ENCODE peak calls at places on chromosome 21, in nine cellular contexts. One of them, this sample, is unnamed.

GRCh38 chr21:17472592-17473271 is 40.1 kb upstream of the CXADR start:
- DNase-seq in breast epithelium: no peak
- DNase-seq in AG04450: no peak
- DNase-seq in AG10803: no peak
- DNase-seq in IMR-90: no peak
- DNase-seq in cardiac muscle cell: no peak
- DNase-seq in HFFc6: no peak
- DNase-seq in A549: no peak
- DNase-seq in psoas muscle: no peak
- DNase-seq in this sample: no peak

GRCh38 chr21:42580793-42581201 is 67.1 kb downstream of the SLC37A1 start:
- DNase-seq in breast epithelium: no peak
- DNase-seq in AG04450: no peak
- DNase-seq in AG10803: no peak
- DNase-seq in IMR-90: no peak
- DNase-seq in cardiac muscle cell: no peak
- DNase-seq in HFFc6: no peak
- DNase-seq in A549: no peak
- DNase-seq in psoas muscle: no peak
- DNase-seq in this sample: no peak

GRCh38 chr21:42025392-42026071 is 15.4 kb upstream of the ZBTB21 start:
- DNase-seq in breast epithelium: no peak
- DNase-seq in AG04450: no peak
- DNase-seq in AG10803: peak; percentile 70
- DNase-seq in IMR-90: peak; percentile 94
- DNase-seq in cardiac muscle cell: peak; percentile 49
- DNase-seq in HFFc6: peak; percentile 85
- DNase-seq in A549: no peak
- DNase-seq in psoas muscle: no peak
- DNase-seq in this sample: no peak

GRCh38 chr21:27418338-27418737 is 451.4 kb upstream of the ADAMTS5 start:
- DNase-seq in breast epithelium: no peak
- DNase-seq in AG04450: no peak
- DNase-seq in AG10803: peak; percentile 51
- DNase-seq in IMR-90: no peak
- DNase-seq in cardiac muscle cell: no peak
- DNase-seq in HFFc6: no peak
- DNase-seq in A549: no peak
- DNase-seq in psoas muscle: no peak
- DNase-seq in this sample: no peak

GRCh38 chr21:32382108-32382601 is 10.7 kb downstream of the URB1 start:
- DNase-seq in breast epithelium: no peak
- DNase-seq in AG04450: no peak
- DNase-seq in AG10803: peak; percentile 81
- DNase-seq in IMR-90: peak; percentile 36
- DNase-seq in cardiac muscle cell: no peak
- DNase-seq in HFFc6: peak; percentile 58
- DNase-seq in A549: peak; percentile 55
- DNase-seq in psoas muscle: no peak
- DNase-seq in this sample: no peak

GRCh38 chr21:43893536-43894205 is 28.6 kb downstream of the AGPAT3 start:
- DNase-seq in breast epithelium: no peak
- DNase-seq in AG04450: no peak
- DNase-seq in AG10803: no peak
- DNase-seq in IMR-90: no peak
- DNase-seq in cardiac muscle cell: peak; percentile 15
- DNase-seq in HFFc6: no peak
- DNase-seq in A549: no peak
- DNase-seq in psoas muscle: no peak
- DNase-seq in this sample: no peak

GRCh38 chr21:32347351-32347750 is 45.5 kb downstream of the URB1 start:
- DNase-seq in breast epithelium: no peak
- DNase-seq in AG04450: no peak
- DNase-seq in AG10803: no peak
- DNase-seq in IMR-90: no peak
- DNase-seq in cardiac muscle cell: no peak
- DNase-seq in HFFc6: no peak
- DNase-seq in A549: no peak
- DNase-seq in psoas muscle: no peak
- DNase-seq in this sample: no peak

GRCh38 chr21:44709426-44710293 is 1.7 kb downstream of the TSPEAR start:
- DNase-seq in breast epithelium: no peak
- DNase-seq in AG04450: no peak
- DNase-seq in AG10803: no peak
- DNase-seq in IMR-90: peak; percentile 0
- DNase-seq in cardiac muscle cell: peak; percentile 8
- DNase-seq in HFFc6: no peak
- DNase-seq in A549: no peak
- DNase-seq in psoas muscle: peak; percentile 38
- DNase-seq in this sample: no peak

DNA sequence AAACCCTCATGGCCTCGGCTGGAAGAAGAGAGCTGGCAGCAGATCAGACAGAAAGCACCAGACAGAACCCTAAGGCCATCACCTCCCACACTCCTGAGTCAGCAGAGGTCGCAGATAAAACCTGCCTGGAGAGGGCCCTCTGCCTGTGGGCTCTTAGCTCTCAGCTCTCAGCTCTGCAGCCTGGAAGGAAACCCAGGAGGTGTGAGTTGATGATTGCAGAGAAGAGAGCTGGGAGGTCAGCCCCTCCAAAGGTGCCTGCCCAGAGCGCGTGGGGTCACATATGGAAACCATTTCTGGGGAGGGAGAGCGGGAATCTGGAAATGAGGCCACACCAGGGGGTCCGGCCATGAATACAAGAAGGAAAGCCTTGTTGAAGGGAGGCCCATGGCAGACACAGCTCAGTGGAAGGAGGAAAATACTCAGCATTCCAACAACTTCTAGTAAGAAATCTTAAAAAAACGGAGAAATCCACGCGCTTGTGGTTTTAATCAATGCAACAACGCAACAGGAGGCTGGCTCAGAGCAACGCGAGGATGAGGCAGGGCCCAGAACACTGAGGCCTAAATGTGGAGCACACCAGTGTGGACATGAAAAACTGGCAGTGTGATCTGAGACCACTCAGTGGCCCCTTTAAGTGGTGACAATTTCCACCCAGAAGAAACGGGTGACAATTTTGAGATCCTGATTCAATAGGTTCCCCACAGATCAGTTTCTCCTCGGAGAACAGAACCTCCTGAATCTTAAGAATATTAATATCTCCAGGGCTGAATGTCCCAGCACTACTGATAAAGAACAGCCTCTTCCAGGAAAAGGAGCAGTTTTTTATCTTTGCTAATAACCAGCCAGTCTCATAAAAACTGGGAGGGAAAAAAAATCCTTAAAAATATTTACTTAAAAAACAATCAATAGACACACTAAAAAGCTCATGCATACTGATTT is 45.7 kb downstream of the PSMG1 start:
- DNase-seq in breast epithelium: no peak
- DNase-seq in AG04450: no peak
- DNase-seq in AG10803: peak; percentile 79
- DNase-seq in IMR-90: peak; percentile 24
- DNase-seq in cardiac muscle cell: peak; percentile 83
- DNase-seq in HFFc6: peak; percentile 58
- DNase-seq in A549: peak; percentile 56
- DNase-seq in psoas muscle: no peak
- DNase-seq in this sample: no peak
- TF ChIP-seq CTCF in breast epithelium: no peak
- TF ChIP-seq CTCF in AG04450: peak; percentile 4
- TF ChIP-seq CTCF in AG10803: no peak
- TF ChIP-seq CTCF in IMR-90: peak; percentile 16
- TF ChIP-seq CTCF in cardiac muscle cell: peak; percentile 9
- TF ChIP-seq CTCF in HFFc6: peak; percentile 17
- TF ChIP-seq CTCF in A549: no peak
- TF ChIP-seq CTCF in psoas muscle: no peak
- TF ChIP-seq CTCF in this sample: no peak

GRCh38 chr21:25422610-25423608 is 184.4 kb downstream of the MRPL39 start:
- DNase-seq in breast epithelium: no peak
- DNase-seq in AG04450: no peak
- DNase-seq in AG10803: no peak
- DNase-seq in IMR-90: no peak
- DNase-seq in cardiac muscle cell: no peak
- DNase-seq in HFFc6: no peak
- DNase-seq in A549: no peak
- DNase-seq in psoas muscle: no peak
- DNase-seq in this sample: no peak

GRCh38 chr21:25420831-25421230 is 186.4 kb downstream of the MRPL39 start:
- DNase-seq in breast epithelium: no peak
- DNase-seq in AG04450: no peak
- DNase-seq in AG10803: no peak
- DNase-seq in IMR-90: no peak
- DNase-seq in cardiac muscle cell: no peak
- DNase-seq in HFFc6: no peak
- DNase-seq in A549: no peak
- DNase-seq in psoas muscle: no peak
- DNase-seq in this sample: no peak

GRCh38 chr21:25424045-25424444 is 183.2 kb downstream of the MRPL39 start:
- DNase-seq in breast epithelium: no peak
- DNase-seq in AG04450: no peak
- DNase-seq in AG10803: no peak
- DNase-seq in IMR-90: no peak
- DNase-seq in cardiac muscle cell: no peak
- DNase-seq in HFFc6: no peak
- DNase-seq in A549: no peak
- DNase-seq in psoas muscle: no peak
- DNase-seq in this sample: no peak

GRCh38 chr21:25424674-25425073 is 182.6 kb downstream of the MRPL39 start:
- DNase-seq in breast epithelium: no peak
- DNase-seq in AG04450: no peak
- DNase-seq in AG10803: no peak
- DNase-seq in IMR-90: no peak
- DNase-seq in cardiac muscle cell: no peak
- DNase-seq in HFFc6: no peak
- DNase-seq in A549: no peak
- DNase-seq in psoas muscle: no peak
- DNase-seq in this sample: no peak

DNA sequence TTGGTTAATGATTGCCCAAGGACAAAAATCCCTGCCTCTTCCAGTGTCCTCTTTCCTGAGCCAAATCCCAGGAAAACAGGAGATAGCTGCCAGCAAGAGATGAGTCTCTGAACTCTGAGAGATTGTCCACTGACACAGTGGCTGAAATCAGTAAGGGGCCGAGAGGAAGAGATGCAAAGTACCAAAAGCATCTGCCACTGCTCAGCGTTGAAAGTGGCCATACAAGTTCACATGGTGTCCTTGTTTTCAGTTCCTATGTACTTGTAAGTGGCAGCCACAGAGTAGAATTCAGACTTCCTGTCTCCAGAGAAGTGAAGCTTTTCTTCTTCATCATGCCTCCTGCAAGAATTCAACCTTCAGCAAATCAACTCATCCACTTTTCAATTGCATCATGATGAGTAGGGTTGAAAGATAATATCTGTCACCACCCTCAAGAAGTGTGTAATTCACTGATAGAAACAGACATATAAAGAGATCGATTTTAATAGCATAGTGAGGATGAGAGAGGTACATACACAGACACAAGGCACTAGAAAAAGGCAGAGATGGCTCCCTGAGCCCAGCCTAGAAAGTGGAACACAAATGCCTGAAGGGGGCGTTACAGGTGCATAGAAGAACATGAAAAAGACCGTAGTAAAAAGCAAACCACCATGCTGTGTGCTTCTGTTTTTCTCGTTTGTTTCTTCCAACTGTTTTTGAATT is 185.8 kb downstream of the MRPL39 start:
- DNase-seq in breast epithelium: no peak
- DNase-seq in AG04450: peak; percentile 21
- DNase-seq in AG10803: peak; percentile 33
- DNase-seq in IMR-90: peak; percentile 68
- DNase-seq in cardiac muscle cell: peak; percentile 45
- DNase-seq in HFFc6: peak; percentile 6
- DNase-seq in A549: peak; percentile 14
- DNase-seq in psoas muscle: no peak
- DNase-seq in this sample: no peak
- TF ChIP-seq CTCF in breast epithelium: no peak
- TF ChIP-seq CTCF in AG04450: peak; percentile 66
- TF ChIP-seq CTCF in AG10803: peak; percentile 52
- TF ChIP-seq CTCF in IMR-90: peak; percentile 61
- TF ChIP-seq CTCF in cardiac muscle cell: peak; percentile 43
- TF ChIP-seq CTCF in HFFc6: peak; percentile 72
- TF ChIP-seq CTCF in A549: no peak
- TF ChIP-seq CTCF in psoas muscle: peak; percentile 19
- TF ChIP-seq CTCF in this sample: peak; percentile 50

DNA sequence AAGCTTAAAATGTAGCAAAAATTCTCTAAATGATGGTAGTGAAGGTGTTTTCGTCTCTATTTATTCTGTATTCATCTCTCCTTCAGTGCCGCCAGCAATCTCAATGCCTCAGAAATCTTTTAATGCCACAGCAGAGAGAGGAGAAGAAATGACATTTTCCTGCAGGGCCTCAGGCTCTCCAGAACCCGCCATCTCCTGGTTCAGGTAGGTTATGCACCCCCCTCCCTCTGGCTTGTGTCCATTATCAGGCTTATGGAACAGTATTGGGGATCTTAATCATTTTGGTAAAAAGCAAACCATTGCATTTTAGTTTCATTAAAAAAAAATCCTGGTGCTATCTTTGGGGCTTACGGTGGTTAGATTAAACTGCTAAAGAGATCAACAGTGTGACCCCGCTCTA is 326.1 kb downstream of the NCAM2 start:
- DNase-seq in breast epithelium: no peak
- DNase-seq in AG04450: no peak
- DNase-seq in AG10803: no peak
- DNase-seq in IMR-90: no peak
- DNase-seq in cardiac muscle cell: no peak
- DNase-seq in HFFc6: no peak
- DNase-seq in A549: no peak
- DNase-seq in psoas muscle: no peak
- DNase-seq in this sample: no peak
- TF ChIP-seq CTCF in breast epithelium: no peak
- TF ChIP-seq CTCF in AG04450: no peak
- TF ChIP-seq CTCF in AG10803: no peak
- TF ChIP-seq CTCF in IMR-90: no peak
- TF ChIP-seq CTCF in cardiac muscle cell: no peak
- TF ChIP-seq CTCF in HFFc6: peak; percentile 30
- TF ChIP-seq CTCF in A549: no peak
- TF ChIP-seq CTCF in psoas muscle: no peak
- TF ChIP-seq CTCF in this sample: no peak

GRCh38 chr21:37759777-37760176 is 156.5 kb downstream of the KCNJ6 start:
- DNase-seq in breast epithelium: no peak
- DNase-seq in AG04450: no peak
- DNase-seq in AG10803: no peak
- DNase-seq in IMR-90: no peak
- DNase-seq in cardiac muscle cell: no peak
- DNase-seq in HFFc6: no peak
- DNase-seq in A549: no peak
- DNase-seq in psoas muscle: no peak
- DNase-seq in this sample: no peak

GRCh38 chr21:37757631-37758376 is 158.5 kb downstream of the KCNJ6 start:
- DNase-seq in breast epithelium: no peak
- DNase-seq in AG04450: no peak
- DNase-seq in AG10803: no peak
- DNase-seq in IMR-90: no peak
- DNase-seq in cardiac muscle cell: no peak
- DNase-seq in HFFc6: no peak
- DNase-seq in A549: no peak
- DNase-seq in psoas muscle: no peak
- DNase-seq in this sample: no peak

GRCh38 chr21:37763298-37763697 is 153.0 kb downstream of the KCNJ6 start:
- DNase-seq in breast epithelium: no peak
- DNase-seq in AG04450: no peak
- DNase-seq in AG10803: no peak
- DNase-seq in IMR-90: no peak
- DNase-seq in cardiac muscle cell: no peak
- DNase-seq in HFFc6: no peak
- DNase-seq in A549: no peak
- DNase-seq in psoas muscle: no peak
- DNase-seq in this sample: no peak

GRCh38 chr21:37762606-37763005 is 153.7 kb downstream of the KCNJ6 start:
- DNase-seq in breast epithelium: no peak
- DNase-seq in AG04450: no peak
- DNase-seq in AG10803: peak; percentile 14
- DNase-seq in IMR-90: no peak
- DNase-seq in cardiac muscle cell: no peak
- DNase-seq in HFFc6: no peak
- DNase-seq in A549: no peak
- DNase-seq in psoas muscle: no peak
- DNase-seq in this sample: no peak

GRCh38 chr21:37758997-37759396 is 157.3 kb downstream of the KCNJ6 start:
- DNase-seq in breast epithelium: no peak
- DNase-seq in AG04450: peak; percentile 13
- DNase-seq in AG10803: peak; percentile 63
- DNase-seq in IMR-90: peak; percentile 62
- DNase-seq in cardiac muscle cell: peak; percentile 47
- DNase-seq in HFFc6: peak; percentile 37
- DNase-seq in A549: peak; percentile 48
- DNase-seq in psoas muscle: no peak
- DNase-seq in this sample: peak; percentile 52
- TF ChIP-seq CTCF in breast epithelium: no peak
- TF ChIP-seq CTCF in AG04450: peak; percentile 88
- TF ChIP-seq CTCF in AG10803: peak; percentile 87
- TF ChIP-seq CTCF in IMR-90: peak; percentile 89
- TF ChIP-seq CTCF in cardiac muscle cell: peak; percentile 52
- TF ChIP-seq CTCF in HFFc6: peak; percentile 79
- TF ChIP-seq CTCF in A549: peak; percentile 38
- TF ChIP-seq CTCF in psoas muscle: no peak
- TF ChIP-seq CTCF in this sample: peak; percentile 72

This sample was measured in neural crest cell.